ENCODE peak calls at places on chromosomes 16 and 17, in seven cellular contexts. N is HTR-8/SVneo, R is T-cell, B is head of caudate nucleus, E is GM19239, L is iris pigment epithelial cell, Z is smooth muscle cell of the brain vasculature. K is an unnamed sample.

GRCh38 chr17:79732804-79733691 is 2.3 kb downstream of the ENPP7 start:
- DNase-seq in R (no peak), Z (no peak), N (no peak), E (peak), L (peak), B (peak), K (no peak)

GRCh38 chr17:15260376-15261062 is 4.6 kb downstream of the PMP22 start:
- DNase-seq in L (peak), B (peak), Z (peak), E (peak), N (peak), R (no peak), K (peak)

GRCh38 chr16:23244122-23244521 is 58.0 kb upstream of the SCNN1B start:
- DNase-seq in Z (no peak), L (no peak), E (no peak), N (no peak), B (no peak), R (no peak), K (no peak)

GRCh38 chr16:46862555-46863447 is 21.4 kb upstream of the GPT2 start:
- DNase-seq in Z (no peak), L (peak), N (no peak), B (no peak), E (no peak), R (no peak), K (no peak)

GRCh38 chr16:51922476-51922875 is 624.5 kb downstream of the TOX3 start:
- DNase-seq in R (no peak), N (no peak), E (no peak), B (no peak), L (no peak), Z (no peak), K (no peak)

GRCh38 chr16:12708266-12708665 is 95.4 kb downstream of the CPPED1 start:
- DNase-seq in E (no peak), B (no peak), R (no peak), N (no peak), Z (no peak), L (no peak), K (no peak)

GRCh38 chr17:72363336-72363620 is 242.5 kb downstream of the SOX9 start:
- DNase-seq in L (no peak), Z (no peak), B (no peak), E (no peak), R (no peak), N (no peak), K (no peak)

GRCh38 chr16:9943121-9943520 is 239.1 kb downstream of the GRIN2A start:
- DNase-seq in N (no peak), Z (no peak), E (no peak), R (no peak), B (peak), L (no peak), K (no peak)

GRCh38 chr16:80300876-80301275 is 239.9 kb upstream of the DYNLRB2 start:
- DNase-seq in Z (no peak), R (no peak), E (no peak), B (no peak), N (peak), L (peak), K (no peak)

GRCh38 chr17:11948791-11949190 is 48.5 kb downstream of the ZNF18 start:
- DNase-seq in E (no peak), N (peak), R (no peak), Z (no peak), L (peak), B (no peak), K (no peak)

GRCh38 chr17:62790554-62790953 is 17.6 kb downstream of the MARCHF10 start:
- DNase-seq in L (peak), E (no peak), N (peak), R (no peak), Z (peak), B (peak), K (no peak)

GRCh38 chr17:4980644-4981216 is 6.7 kb downstream of the CAMTA2 start:
- DNase-seq in Z (no peak), B (peak), L (peak), E (peak), R (peak), N (peak), K (peak)

K was measured in NCI-H524.